ENCODE peak calls at places on chromosomes 13 and 19, in nine cellular contexts. W is H54, P is A549, R is Peyer's patch, A is heart left ventricle, G is stomach, S is transverse colon, U is suprapubic skin, N is right lobe of liver. L is an unnamed sample.

GRCh38 chr19:8366121-8366581 is 2.2 kb downstream of the ANGPTL4 start:
- DNase-seq in A (no peak), N (peak; percentile 30), S (no peak), W (peak; percentile 7), U (no peak), G (no peak), R (no peak), P (no peak), L (no peak)

GRCh38 chr13:31887311-31887710 is 144.3 kb upstream of the FRY start:
- DNase-seq in G (no peak), N (no peak), W (no peak), R (no peak), A (no peak), S (no peak), P (no peak), U (no peak), L (no peak)

GRCh38 chr19:15378529-15379082 is 981 bp downstream of the AKAP8 start:
- DNase-seq in N (peak; percentile 50), U (peak; percentile 74), G (peak; percentile 59), R (peak; percentile 59), S (peak; percentile 64), W (peak; percentile 62), P (peak; percentile 18), A (no peak), L (no peak)

GRCh38 chr13:75876371-75877050 is 240.4 kb downstream of the LMO7 start:
- DNase-seq in P (peak; percentile 33), G (peak; percentile 61), R (peak; percentile 21), N (no peak), W (peak; percentile 9), A (peak; percentile 49), U (peak; percentile 65), S (peak; percentile 53), L (no peak)

GRCh38 chr19:3374369-3375112 is 8.2 kb downstream of the NFIC start:
- DNase-seq in S (no peak), W (no peak), G (peak; percentile 84), R (no peak), N (peak; percentile 91), A (peak; percentile 70), P (no peak), U (no peak), L (no peak)

GRCh38 chr13:98214707-98215106 is 37.6 kb upstream of the RNF113B start:
- DNase-seq in R (no peak), W (no peak), S (peak; percentile 61), N (no peak), A (no peak), P (no peak), U (no peak), G (peak; percentile 72), L (no peak)

GRCh38 chr13:19264711-19265110 is 83.1 kb upstream of the TUBA3C start:
- DNase-seq in P (no peak), W (no peak), A (no peak), S (no peak), G (no peak), N (no peak), U (no peak), R (no peak), L (no peak)

GRCh38 chr13:66218583-66218982 is 1011.6 kb downstream of the PCDH9 start:
- DNase-seq in A (no peak), U (no peak), G (no peak), S (no peak), R (no peak), N (no peak), W (no peak), P (no peak), L (no peak)

GRCh38 chr13:99702687-99703319 is 201.5 kb downstream of the TM9SF2 start:
- DNase-seq in N (no peak), A (no peak), W (no peak), P (no peak), U (no peak), G (no peak), R (no peak), S (no peak), L (no peak)

GRCh38 chr19:38441660-38442348 is 8.3 kb downstream of the RYR1 start:
- DNase-seq in S (no peak), A (no peak), N (no peak), U (no peak), G (no peak), W (no peak), P (no peak), R (no peak), L (no peak)

GRCh38 chr19:939439-939838 is 13.6 kb downstream of the ARID3A start:
- DNase-seq in U (no peak), S (no peak), N (no peak), P (no peak), R (no peak), W (no peak), A (no peak), G (no peak), L (no peak)

GRCh38 chr19:32219392-32219791 is 126.0 kb upstream of the ZNF507 start:
- DNase-seq in U (no peak), A (no peak), S (no peak), N (no peak), R (no peak), P (no peak), G (no peak), W (no peak), L (peak; percentile 53)

GRCh38 chr13:112117258-112117954 is 50.5 kb downstream of the SOX1 start:
- DNase-seq in S (no peak), A (no peak), W (no peak), U (no peak), G (peak; percentile 16), P (no peak), R (no peak), N (no peak), L (no peak)

GRCh38 chr19:56978023-56978565 is 137.6 kb upstream of the PEG3 start:
- DNase-seq in G (no peak), W (no peak), R (no peak), U (no peak), S (no peak), A (no peak), N (no peak), P (no peak), L (no peak)

GRCh38 chr13:56718791-56719190 is 421.9 kb upstream of the PRR20A start:
- DNase-seq in R (no peak), G (no peak), N (no peak), A (no peak), S (no peak), U (no peak), P (no peak), W (no peak), L (no peak)

GRCh38 chr13:82675024-82675423 is 1207.2 kb downstream of the SLITRK1 start:
- DNase-seq in W (no peak), R (no peak), A (no peak), G (no peak), P (no peak), S (no peak), U (no peak), N (no peak), L (no peak)

GRCh38 chr19:11382898-11383705 is 1.0 kb downstream of the EPOR start:
- DNase-seq in P (peak; percentile 44), S (peak; percentile 64), R (peak; percentile 46), G (peak; percentile 71), U (peak; percentile 75), W (no peak), N (peak; percentile 78), A (peak; percentile 59), L (no peak)

GRCh38 chr13:78709028-78709427 is 50.1 kb upstream of the OBI1 start:
- DNase-seq in U (no peak), A (no peak), R (no peak), N (no peak), G (no peak), W (no peak), P (no peak), S (no peak), L (no peak)

GRCh38 chr13:47112900-47113299 is 216.0 kb upstream of the HTR2A start:
- DNase-seq in W (no peak), G (no peak), A (no peak), P (no peak), U (no peak), R (no peak), N (no peak), S (no peak), L (no peak)

GRCh38 chr19:48510421-48511268 is 990 bp downstream of the LMTK3 start:
- DNase-seq in P (no peak), A (peak; percentile 75), R (peak; percentile 74), U (no peak), S (peak; percentile 71), N (peak; percentile 57), W (no peak), G (peak; percentile 67), L (no peak)

GRCh38 chr19:58278156-58279041 is at the start of gene ZNF8:
- DNase-seq in W (peak; percentile 99), U (peak; percentile 98), S (peak; percentile 98), R (peak; percentile 96), G (peak; percentile 96), A (peak; percentile 98), N (peak; percentile 98), P (peak; percentile 100), L (peak; percentile 99)
- TF ChIP-seq POLR2A in W (peak; percentile 89), U (peak; percentile 28), S (peak; percentile 71), R (no peak), G (no peak), A (peak; percentile 72), N (peak; percentile 53), P (peak; percentile 71), L (no peak)

DNA sequence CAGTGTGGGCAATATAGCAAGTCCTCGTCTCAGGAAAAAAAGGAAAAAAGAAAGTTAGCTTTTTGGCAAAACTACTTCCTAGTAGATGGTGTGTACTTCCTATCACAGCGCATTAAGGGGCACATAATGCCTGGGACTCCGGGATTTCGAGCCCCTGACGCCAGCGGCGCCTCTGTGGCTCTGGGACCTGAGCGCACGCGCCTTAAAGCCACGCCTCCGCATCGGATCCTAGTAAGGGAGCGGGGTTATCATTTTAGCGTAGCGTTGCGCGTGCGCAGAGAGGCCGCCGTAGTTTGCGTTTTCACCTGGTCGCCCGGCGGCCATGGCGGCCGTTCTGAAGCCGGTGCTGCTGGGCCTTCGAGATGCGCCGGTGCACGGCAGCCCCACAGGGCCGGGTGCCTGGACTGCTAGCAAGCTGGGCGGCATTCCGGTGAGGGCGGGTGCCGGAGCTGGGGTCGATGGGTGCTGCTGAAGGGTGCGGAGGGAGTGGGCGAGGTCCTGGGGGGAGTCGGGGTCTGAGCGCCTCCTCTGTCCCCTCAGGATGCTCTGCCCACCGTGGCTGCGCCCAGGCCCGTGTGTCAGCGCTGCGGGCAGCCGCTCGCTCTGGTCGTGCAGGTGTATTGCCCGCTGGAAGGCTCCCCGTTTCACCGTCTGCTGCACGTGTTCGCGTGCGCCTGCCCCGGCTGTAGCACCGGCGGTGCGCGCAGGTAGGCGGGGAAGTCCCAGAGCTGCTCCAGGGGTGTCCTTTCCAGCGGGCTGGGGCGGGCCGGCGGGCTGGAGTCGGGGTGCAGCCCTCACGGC is at the start of gene PDCD2L:
- DNase-seq in S (peak; percentile 96), G (peak; percentile 97), N (peak; percentile 94), P (peak; percentile 100), W (peak; percentile 98), R (peak; percentile 92), A (peak; percentile 92), U (peak; percentile 93), L (peak; percentile 96)
- TF ChIP-seq POLR2A in S (peak; percentile 59), G (no peak), N (peak; percentile 57), P (peak; percentile 96), W (peak; percentile 82), R (peak; percentile 18), A (peak; percentile 64), U (no peak), L (peak; percentile 47)

GRCh38 chr19:18417250-18418033 is 1.8 kb upstream of the SSBP4 start:
- DNase-seq in A (peak; percentile 92), P (no peak), S (peak; percentile 70), R (no peak), N (peak; percentile 88), U (peak; percentile 89), W (peak; percentile 84), G (no peak), L (no peak)
- TF ChIP-seq POLR2A in A (peak; percentile 51), P (peak; percentile 22), S (no peak), R (no peak), N (peak; percentile 48), U (peak; percentile 30), W (no peak), G (no peak), L (peak; percentile 34)

GRCh38 chr19:5298502-5298901 is 42.1 kb downstream of the PTPRS start:
- DNase-seq in S (no peak), P (no peak), U (peak; percentile 82), A (no peak), W (no peak), R (no peak), G (peak; percentile 96), N (no peak), L (no peak)
- TF ChIP-seq POLR2A in S (no peak), P (no peak), U (no peak), A (no peak), W (no peak), R (no peak), G (no peak), N (no peak), L (no peak)